ENCODE peak calls at places on chromosomes 16 and 17, in six cellular contexts. E, G, Y, C, R and P are unnamed samples.

GRCh38 chr16:67432491-67432890 is 1.6 kb downstream of the HSD11B2 start:
- DNase-seq in E (no peak), G (no peak), Y (no peak), C (no peak), R (no peak), P (no peak)

GRCh38 chr17:70702683-70703255 is 533.4 kb downstream of the KCNJ2 start:
- DNase-seq in E (no peak), G (no peak), Y (no peak), C (no peak), R (no peak), P (no peak)

GRCh38 chr16:11229906-11230305 is 26.1 kb downstream of the SOCS1 start:
- DNase-seq in E (no peak), G (no peak), Y (no peak), C (no peak), R (no peak), P (no peak)

GRCh38 chr17:72700226-72700625 is 392.3 kb downstream of the SLC39A11 start:
- DNase-seq in E (no peak), G (no peak), Y (no peak), C (no peak), R (no peak), P (no peak)

GRCh38 chr17:8875957-8876356 is 8.5 kb upstream of the PIK3R6 start:
- DNase-seq in E (no peak), G (peak; percentile 15), Y (no peak), C (no peak), R (no peak), P (no peak)

GRCh38 chr16:3696425-3697218 is 20.7 kb downstream of the TRAP1 start:
- DNase-seq in E (no peak), G (peak; percentile 89), Y (no peak), C (no peak), R (no peak), P (no peak)

GRCh38 chr17:30920282-30920681 is 1.5 kb upstream of the ADAP2 start:
- DNase-seq in E (no peak), G (no peak), Y (no peak), C (no peak), R (no peak), P (no peak)

GRCh38 chr16:67260426-67261063 is 11.8 kb downstream of the SLC9A5 start:
- DNase-seq in E (no peak), G (peak; percentile 81), Y (no peak), C (no peak), R (no peak), P (no peak)

GRCh38 chr17:50689251-50689650 is 18.5 kb downstream of the ANKRD40 start:
- DNase-seq in E (no peak), G (peak; percentile 56), Y (peak; percentile 20), C (no peak), R (no peak), P (no peak)

GRCh38 chr16:66369055-66369592 is 2.6 kb downstream of the CDH5 start:
- DNase-seq in E (no peak), G (no peak), Y (no peak), C (no peak), R (no peak), P (peak; percentile 23)

GRCh38 chr17:63151981-63152523 is 186.0 kb downstream of the TANC2 start:
- DNase-seq in E (no peak), G (peak; percentile 34), Y (no peak), C (no peak), R (no peak), P (no peak)

GRCh38 chr16:27304881-27305280 is 8.9 kb upstream of the IL4R start:
- DNase-seq in E (peak; percentile 17), G (no peak), Y (no peak), C (no peak), R (no peak), P (no peak)

GRCh38 chr16:89155184-89155679 is 16.3 kb upstream of the CDH15 start:
- DNase-seq in E (peak; percentile 71), G (peak; percentile 81), Y (no peak), C (no peak), R (no peak), P (no peak)

GRCh38 chr17:66834426-66834918 is 445 bp upstream of the CACNG5 start:
- DNase-seq in E (no peak), G (no peak), Y (no peak), C (no peak), R (no peak), P (no peak)

GRCh38 chr17:794876-795275 is 12.7 kb downstream of the MRM3 start:
- DNase-seq in E (peak; percentile 82), G (peak; percentile 79), Y (peak; percentile 70), C (no peak), R (peak; percentile 15), P (no peak)

GRCh38 chr17:79923974-79924638 is 84.9 kb upstream of the CBX4 start:
- DNase-seq in E (peak; percentile 81), G (peak; percentile 17), Y (peak; percentile 77), C (no peak), R (peak; percentile 11), P (no peak)

GRCh38 chr17:79220715-79221291 is 146.2 kb downstream of the ENGASE start:
- DNase-seq in E (no peak), G (no peak), Y (peak; percentile 5), C (no peak), R (no peak), P (no peak)

GRCh38 chr16:75922250-75922649 is 196.0 kb upstream of the CPHXL start:
- DNase-seq in E (no peak), G (no peak), Y (no peak), C (no peak), R (no peak), P (no peak)

GRCh38 chr17:48351916-48352332 is 78.1 kb downstream of the SKAP1 start:
- DNase-seq in E (no peak), G (peak; percentile 76), Y (no peak), C (no peak), R (no peak), P (no peak)

GRCh38 chr17:55642741-55643140 is 79.9 kb downstream of the TMEM100 start:
- DNase-seq in E (no peak), G (no peak), Y (no peak), C (no peak), R (no peak), P (no peak)

GRCh38 chr16:89023621-89024511 is 46.9 kb upstream of the CBFA2T3 start:
- DNase-seq in E (no peak), G (no peak), Y (no peak), C (no peak), R (no peak), P (no peak)

GRCh38 chr16:20900299-20901067 is at the start of the genes DCUN1D3 and LYRM1:
- DNase-seq in E (peak; percentile 97), G (peak; percentile 100), Y (peak; percentile 92), C (peak; percentile 94), R (peak; percentile 74), P (peak; percentile 98)

GRCh38 chr16:82033006-82033405 is 2.0 kb upstream of the HSD17B2 start:
- DNase-seq in E (no peak), G (no peak), Y (no peak), C (no peak), R (no peak), P (no peak)

GRCh38 chr16:3481696-3482658 is 13.3 kb downstream of the C16orf90 start:
- DNase-seq in E (no peak), G (no peak), Y (no peak), C (no peak), R (no peak), P (no peak)

GRCh38 chr16:67150058-67150832 is 553 bp downstream of the B3GNT9 start:
- DNase-seq in E (no peak), G (peak; percentile 59), Y (peak; percentile 54), C (no peak), R (no peak), P (no peak)

GRCh38 chr17:76523084-76524037 is 14.1 kb downstream of the CYGB start:
- DNase-seq in E (peak; percentile 90), G (peak; percentile 52), Y (peak; percentile 77), C (peak; percentile 90), R (peak; percentile 77), P (peak; percentile 63)
- TF ChIP-seq CTCF in E (peak; percentile 100), G (peak; percentile 99), Y (peak; percentile 99), C (peak; percentile 100), R (peak; percentile 99), P (peak; percentile 96)

GRCh38 chr16:84619103-84619460 is 1.2 kb upstream of the COTL1 start:
- DNase-seq in E (no peak), G (no peak), Y (no peak), C (no peak), R (no peak), P (no peak)

GRCh38 chr16:84617068-84617630 is 729 bp downstream of the COTL1 start:
- DNase-seq in E (peak; percentile 75), G (no peak), Y (no peak), C (no peak), R (no peak), P (peak; percentile 28)

GRCh38 chr16:84616515-84616914 is 1.4 kb downstream of the COTL1 start:
- DNase-seq in E (peak; percentile 79), G (no peak), Y (no peak), C (no peak), R (no peak), P (peak; percentile 32)

GRCh38 chr16:84617631-84618427 is at the start of gene COTL1:
- DNase-seq in E (peak; percentile 99), G (peak; percentile 98), Y (peak; percentile 87), C (peak; percentile 93), R (peak; percentile 95), P (peak; percentile 98)

GRCh38 chr16:84618428-84619102 is 687 bp upstream of the COTL1 start:
- DNase-seq in E (no peak), G (peak; percentile 97), Y (peak; percentile 37), C (no peak), R (no peak), P (no peak)
- TF ChIP-seq CTCF in E (no peak), G (peak; percentile 29), Y (no peak), C (peak; percentile 16), R (no peak), P (no peak)

DNA sequence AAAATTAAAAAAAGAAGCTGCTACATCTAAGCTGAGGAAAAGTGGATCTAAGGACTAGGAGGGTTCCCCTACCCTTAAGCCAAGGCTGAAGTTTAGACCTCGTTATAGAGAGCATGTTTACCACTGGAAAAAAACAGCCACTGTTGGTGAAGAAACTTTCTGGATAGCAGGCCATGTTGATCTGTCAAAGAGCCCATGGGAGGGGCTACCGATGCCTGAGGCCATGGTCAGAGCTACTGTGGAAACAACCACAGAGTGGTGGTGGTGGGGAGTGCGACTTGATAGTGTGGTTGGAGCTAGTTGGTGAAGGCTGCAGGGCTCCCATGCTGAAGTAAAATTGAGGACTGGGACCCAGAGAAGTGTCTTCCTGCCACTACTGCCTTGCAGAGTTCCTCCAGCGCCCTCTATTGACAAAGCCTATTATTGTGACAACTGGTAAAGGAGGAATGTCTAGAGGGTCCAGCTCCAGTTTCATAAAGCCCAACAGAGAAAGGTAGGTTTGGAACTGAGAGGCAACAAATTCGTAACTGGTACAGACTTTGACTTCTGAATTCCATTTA is 12.7 kb upstream of the FAM20A start:
- DNase-seq in E (no peak), G (peak; percentile 68), Y (peak; percentile 51), C (no peak), R (no peak), P (peak; percentile 77)
- TF ChIP-seq CTCF in E (peak; percentile 27), G (peak; percentile 77), Y (peak; percentile 54), C (peak; percentile 68), R (no peak), P (peak; percentile 75)

GRCh38 chr17:3828151-3828851 is 17.7 kb downstream of the NCBP3 start:
- DNase-seq in E (no peak), G (peak; percentile 15), Y (no peak), C (no peak), R (no peak), P (no peak)

GRCh38 chr17:3826191-3826590 is 19.9 kb downstream of the NCBP3 start:
- DNase-seq in E (no peak), G (no peak), Y (no peak), C (no peak), R (no peak), P (no peak)

GRCh38 chr17:3828852-3829232 is 17.2 kb downstream of the NCBP3 start:
- DNase-seq in E (no peak), G (no peak), Y (no peak), C (no peak), R (no peak), P (no peak)

GRCh38 chr17:3827124-3827773 is 18.8 kb downstream of the NCBP3 start:
- DNase-seq in E (peak; percentile 88), G (peak; percentile 85), Y (peak; percentile 59), C (no peak), R (peak; percentile 61), P (no peak)
- TF ChIP-seq CTCF in E (peak; percentile 78), G (peak; percentile 89), Y (peak; percentile 72), C (peak; percentile 76), R (peak; percentile 96), P (peak; percentile 39)